ENCODE peak calls at places on chromosomes 11 and 22, in eight cellular contexts. X, Q, L, C, G, P, T and F are unnamed samples.

GRCh38 chr22:30781271-30781875 is 86.7 kb downstream of the OSBP2 start:
- DNase-seq in X (no peak), Q (no peak), L (no peak), C (no peak), G (no peak), P (no peak), T (no peak), F (no peak)

GRCh38 chr22:24834845-24835570 is 29.0 kb downstream of the SGSM1 start:
- DNase-seq in X (no peak), Q (peak), L (no peak), C (no peak), G (no peak), P (peak), T (no peak), F (no peak)

GRCh38 chr11:23751280-23751679 is 745.6 kb upstream of the LUZP2 start:
- DNase-seq in X (no peak), Q (no peak), L (no peak), C (no peak), G (no peak), P (no peak), T (no peak), F (no peak)

GRCh38 chr11:826836-827145 is 928 bp upstream of the CRACR2B start:
- DNase-seq in X (no peak), Q (no peak), L (no peak), C (no peak), G (no peak), P (no peak), T (no peak), F (no peak)

GRCh38 chr11:11280826-11281225 is 72.2 kb downstream of the CSNK2A3 start:
- DNase-seq in X (no peak), Q (no peak), L (no peak), C (no peak), G (no peak), P (no peak), T (no peak), F (no peak)

GRCh38 chr11:124581817-124582216 is 12.0 kb downstream of the OR8A1 start:
- DNase-seq in X (no peak), Q (no peak), L (no peak), C (no peak), G (no peak), P (no peak), T (no peak), F (no peak)

GRCh38 chr22:49763696-49764095 is 64.0 kb downstream of the BRD1 start:
- DNase-seq in X (peak), Q (no peak), L (no peak), C (no peak), G (peak), P (no peak), T (no peak), F (peak)

GRCh38 chr11:32224580-32224979 is 133.7 kb downstream of the RCN1 start:
- DNase-seq in X (no peak), Q (no peak), L (no peak), C (peak), G (no peak), P (no peak), T (no peak), F (peak)

GRCh38 chr11:31326470-31327148 is 42.9 kb downstream of the DCDC1 start:
- DNase-seq in X (no peak), Q (no peak), L (no peak), C (no peak), G (no peak), P (no peak), T (no peak), F (no peak)

GRCh38 chr11:116958246-116958645 is 120.8 kb upstream of the APOA1 start:
- DNase-seq in X (no peak), Q (no peak), L (no peak), C (no peak), G (no peak), P (no peak), T (no peak), F (no peak)

GRCh38 chr11:27212248-27212780 is 150.7 kb downstream of the CCDC34 start:
- DNase-seq in X (no peak), Q (no peak), L (no peak), C (no peak), G (no peak), P (no peak), T (no peak), F (no peak)

GRCh38 chr22:46508391-46508999 is 28.9 kb downstream of the CELSR1 start:
- DNase-seq in X (no peak), Q (no peak), L (no peak), C (no peak), G (no peak), P (no peak), T (no peak), F (no peak)

GRCh38 chr22:27240298-27240885 is 561.2 kb downstream of the MN1 start:
- DNase-seq in X (no peak), Q (no peak), L (no peak), C (no peak), G (no peak), P (no peak), T (no peak), F (no peak)

GRCh38 chr11:100709233-100709999 is 22.3 kb downstream of the ARHGAP42 start:
- DNase-seq in X (no peak), Q (no peak), L (no peak), C (no peak), G (no peak), P (no peak), T (peak), F (no peak)

GRCh38 chr11:70841264-70841663 is 411.1 kb downstream of the SHANK2 start:
- DNase-seq in X (no peak), Q (no peak), L (no peak), C (no peak), G (no peak), P (no peak), T (no peak), F (no peak)

GRCh38 chr11:113464416-113464815 is 10.8 kb downstream of the DRD2 start:
- DNase-seq in X (no peak), Q (no peak), L (no peak), C (no peak), G (no peak), P (no peak), T (no peak), F (no peak)

GRCh38 chr11:876550-876949 is 33.9 kb downstream of the TSPAN4 start:
- DNase-seq in X (no peak), Q (no peak), L (no peak), C (no peak), G (no peak), P (no peak), T (no peak), F (no peak)

GRCh38 chr11:102430158-102430836 is 22.3 kb downstream of the TMEM123 start:
- DNase-seq in X (no peak), Q (no peak), L (no peak), C (no peak), G (no peak), P (no peak), T (peak), F (no peak)

GRCh38 chr11:128582496-128583366 is 4.6 kb downstream of the ETS1 start:
- DNase-seq in X (no peak), Q (no peak), L (peak), C (no peak), G (no peak), P (peak), T (no peak), F (no peak)

GRCh38 chr22:36879775-36880174 is 19.0 kb downstream of the NCF4 start:
- DNase-seq in X (no peak), Q (no peak), L (no peak), C (no peak), G (no peak), P (no peak), T (no peak), F (no peak)

GRCh38 chr11:96103102-96103501 is 179.2 kb upstream of the MTMR2 start:
- DNase-seq in X (no peak), Q (no peak), L (no peak), C (no peak), G (no peak), P (no peak), T (no peak), F (no peak)

GRCh38 chr11:60910281-60910687 is 3.7 kb upstream of the TMEM109 start:
- DNase-seq in X (peak), Q (peak), L (no peak), C (no peak), G (no peak), P (no peak), T (peak), F (no peak)

GRCh38 chr11:68411501-68411991 is 49.0 kb upstream of the PPP6R3 start:
- DNase-seq in X (peak), Q (peak), L (no peak), C (no peak), G (peak), P (no peak), T (no peak), F (no peak)

GRCh38 chr11:75525433-75526191 is at the start of gene GDPD5:
- DNase-seq in X (peak), Q (peak), L (no peak), C (peak), G (peak), P (peak), T (peak), F (peak)

GRCh38 chr22:49668402-49668801 is 159.3 kb downstream of the BRD1 start:
- DNase-seq in X (peak), Q (no peak), L (no peak), C (no peak), G (peak), P (peak), T (no peak), F (no peak)

GRCh38 chr22:36237462-36238347 is 1.6 kb downstream of the APOL2 start:
- DNase-seq in X (peak), Q (peak), L (no peak), C (no peak), G (no peak), P (peak), T (peak), F (no peak)

GRCh38 chr11:96314326-96315050 is 28.5 kb downstream of the MAML2 start:
- DNase-seq in X (peak), Q (no peak), L (no peak), C (no peak), G (peak), P (no peak), T (no peak), F (no peak)

GRCh38 chr22:32723632-32724031 is 77.9 kb upstream of the TIMP3 start:
- DNase-seq in X (peak), Q (peak), L (peak), C (no peak), G (peak), P (no peak), T (peak), F (no peak)

GRCh38 chr11:109864161-109864661 is 229.0 kb upstream of the ZC3H12C start:
- DNase-seq in X (no peak), Q (no peak), L (no peak), C (no peak), G (no peak), P (no peak), T (peak), F (no peak)

GRCh38 chr11:101582242-101583052 is 1.4 kb downstream of the TRPC6 start:
- DNase-seq in X (no peak), Q (no peak), L (no peak), C (no peak), G (no peak), P (no peak), T (no peak), F (no peak)

GRCh38 chr22:21624880-21625791 is 4.7 kb downstream of the YDJC start:
- DNase-seq in X (no peak), Q (no peak), L (no peak), C (no peak), G (no peak), P (no peak), T (no peak), F (no peak)

GRCh38 chr22:21626073-21626734 is 3.6 kb downstream of the YDJC start:
- DNase-seq in X (no peak), Q (no peak), L (no peak), C (no peak), G (no peak), P (no peak), T (no peak), F (no peak)

GRCh38 chr22:21622624-21623401 is 7.0 kb downstream of the YDJC start:
- DNase-seq in X (no peak), Q (no peak), L (no peak), C (no peak), G (no peak), P (no peak), T (no peak), F (no peak)

GRCh38 chr22:21623402-21623970 is 6.3 kb downstream of the YDJC start:
- DNase-seq in X (no peak), Q (no peak), L (no peak), C (no peak), G (no peak), P (no peak), T (no peak), F (no peak)

GRCh38 chr22:21624120-21624879 is 5.5 kb downstream of the YDJC start:
- DNase-seq in X (peak), Q (peak), L (no peak), C (no peak), G (no peak), P (peak), T (no peak), F (no peak)
- TF ChIP-seq CTCF in X (peak), Q (peak), L (peak), C (no peak), G (peak), P (peak), T (peak), F (peak)

GRCh38 chr22:37998543-37998942 is 14.2 kb upstream of the SOX10 start:
- DNase-seq in X (no peak), Q (no peak), L (no peak), C (no peak), G (no peak), P (no peak), T (no peak), F (no peak)

GRCh38 chr22:37995460-37995859 is 11.1 kb upstream of the SOX10 start:
- DNase-seq in X (no peak), Q (no peak), L (no peak), C (no peak), G (no peak), P (no peak), T (no peak), F (no peak)

GRCh38 chr22:37996079-37996478 is 11.7 kb upstream of the SOX10 start:
- DNase-seq in X (no peak), Q (no peak), L (no peak), C (no peak), G (no peak), P (no peak), T (no peak), F (no peak)

GRCh38 chr22:37994982-37995381 is 10.6 kb upstream of the SOX10 start:
- DNase-seq in X (no peak), Q (no peak), L (no peak), C (no peak), G (no peak), P (no peak), T (no peak), F (no peak)

DNA sequence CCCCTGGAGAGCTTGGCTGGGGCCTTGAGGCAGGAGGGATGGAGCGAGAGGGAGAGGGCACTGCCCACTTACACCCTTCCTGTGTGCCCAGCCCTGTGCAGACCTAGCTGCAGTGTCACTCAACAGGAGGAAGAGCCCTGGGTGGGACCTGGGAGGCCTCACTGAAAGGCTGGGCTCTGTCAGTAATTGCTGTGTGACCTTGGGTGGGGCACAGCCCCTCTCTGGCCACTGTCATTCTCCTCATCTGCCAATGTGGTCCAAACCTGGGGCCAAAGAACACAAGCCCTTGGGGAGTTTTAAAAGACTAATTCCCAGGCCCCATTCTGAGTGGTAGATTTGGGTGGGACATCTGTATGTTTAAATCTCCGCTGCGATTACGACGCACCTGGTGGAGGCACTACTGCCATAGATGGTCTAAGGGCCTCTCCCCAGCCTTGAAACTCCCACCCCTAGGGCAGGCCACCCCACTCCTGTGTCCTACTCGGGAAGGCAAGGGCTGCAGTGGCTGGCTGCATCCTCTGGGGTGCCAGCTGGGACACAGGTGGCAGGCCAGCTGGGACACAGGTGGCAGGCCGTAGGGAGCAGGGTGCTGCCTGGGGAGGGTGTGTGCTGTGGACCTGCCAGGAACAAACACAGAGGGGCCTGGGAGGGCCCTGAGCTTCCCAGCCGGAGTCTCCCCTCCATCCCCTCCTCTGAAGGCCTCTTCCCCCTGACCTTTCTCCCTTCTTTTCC is 12.3 kb upstream of the SOX10 start:
- DNase-seq in X (no peak), Q (peak), L (no peak), C (no peak), G (no peak), P (no peak), T (no peak), F (no peak)
- TF ChIP-seq CTCF in X (peak), Q (no peak), L (no peak), C (no peak), G (no peak), P (peak), T (no peak), F (no peak)

DNA sequence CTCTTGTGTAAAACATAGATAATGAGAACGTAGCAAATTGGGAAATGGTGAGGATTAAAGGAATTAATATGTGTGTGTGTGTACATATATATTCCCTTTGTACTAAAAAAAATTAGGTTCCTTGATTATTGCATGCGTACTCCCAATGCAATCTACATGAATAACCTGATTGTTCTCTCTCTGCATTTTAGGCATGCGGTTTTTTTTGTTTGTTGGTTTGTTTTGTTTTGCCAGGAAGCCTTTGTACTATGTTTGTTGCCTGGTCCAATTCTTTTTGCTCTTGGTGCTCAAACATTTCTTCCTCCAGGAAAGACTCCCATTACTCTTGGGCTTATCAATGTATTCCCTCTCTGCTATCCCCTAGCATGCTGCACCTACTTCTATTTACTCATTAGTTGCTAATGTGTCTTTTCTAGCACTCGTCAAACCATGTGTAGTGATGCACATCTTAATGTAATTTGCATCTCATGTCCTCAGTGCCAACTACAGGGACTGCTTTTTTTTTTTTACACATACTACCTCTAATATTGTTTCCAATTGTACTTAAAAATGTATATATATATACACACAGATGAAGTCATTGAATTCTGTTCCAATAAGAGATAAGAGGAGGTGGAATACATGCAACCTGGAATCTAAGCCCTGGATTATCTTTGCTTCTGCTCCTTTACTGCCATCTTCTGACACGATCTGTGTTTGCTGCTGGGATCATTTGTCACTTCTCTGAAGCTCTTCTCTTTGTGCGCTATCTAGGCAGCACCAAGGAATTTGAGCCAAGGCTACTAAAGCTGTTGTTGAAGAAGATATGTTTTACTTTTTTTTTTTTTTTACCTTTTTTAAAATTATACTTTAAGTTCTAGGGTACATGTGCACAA is 197.2 kb upstream of the ANO3 start:
- DNase-seq in X (no peak), Q (peak), L (no peak), C (no peak), G (no peak), P (peak), T (peak), F (no peak)
- TF ChIP-seq CTCF in X (no peak), Q (no peak), L (no peak), C (peak), G (no peak), P (peak), T (peak), F (peak)

GRCh38 chr11:121059605-121060004 is 35.7 kb downstream of the TBCEL start:
- DNase-seq in X (no peak), Q (no peak), L (no peak), C (no peak), G (no peak), P (no peak), T (peak), F (no peak)

GRCh38 chr11:121067453-121067852 is 33.6 kb upstream of the TECTA start:
- DNase-seq in X (no peak), Q (peak), L (peak), C (no peak), G (no peak), P (no peak), T (no peak), F (no peak)

GRCh38 chr11:121067026-121067425 is 34.0 kb upstream of the TECTA start:
- DNase-seq in X (no peak), Q (no peak), L (no peak), C (no peak), G (no peak), P (no peak), T (no peak), F (no peak)

GRCh38 chr11:121066623-121067022 is 34.4 kb upstream of the TECTA start:
- DNase-seq in X (no peak), Q (no peak), L (no peak), C (no peak), G (no peak), P (no peak), T (no peak), F (no peak)

DNA sequence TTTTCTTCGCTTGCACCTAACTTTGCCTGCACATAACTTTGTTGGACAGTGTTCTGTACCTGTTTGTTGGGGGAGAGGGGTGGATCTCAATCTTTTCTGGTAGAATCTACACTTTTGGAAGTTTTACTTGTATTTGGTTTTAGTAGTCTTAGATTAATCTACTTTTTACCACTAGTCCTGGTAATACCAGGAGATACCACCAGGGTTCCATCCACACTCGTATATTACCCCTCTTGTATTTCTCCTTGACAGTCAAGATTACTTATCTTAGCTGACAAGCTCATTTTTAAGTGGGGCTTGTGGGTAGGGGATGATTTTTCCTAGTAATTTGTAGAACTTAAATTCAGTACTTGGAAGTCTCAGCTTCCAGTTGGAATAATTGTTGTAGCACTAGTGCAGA is 37.3 kb upstream of the TECTA start:
- DNase-seq in X (no peak), Q (no peak), L (no peak), C (no peak), G (no peak), P (no peak), T (no peak), F (no peak)
- TF ChIP-seq CTCF in X (peak), Q (no peak), L (peak), C (peak), G (peak), P (peak), T (no peak), F (peak)

DNA sequence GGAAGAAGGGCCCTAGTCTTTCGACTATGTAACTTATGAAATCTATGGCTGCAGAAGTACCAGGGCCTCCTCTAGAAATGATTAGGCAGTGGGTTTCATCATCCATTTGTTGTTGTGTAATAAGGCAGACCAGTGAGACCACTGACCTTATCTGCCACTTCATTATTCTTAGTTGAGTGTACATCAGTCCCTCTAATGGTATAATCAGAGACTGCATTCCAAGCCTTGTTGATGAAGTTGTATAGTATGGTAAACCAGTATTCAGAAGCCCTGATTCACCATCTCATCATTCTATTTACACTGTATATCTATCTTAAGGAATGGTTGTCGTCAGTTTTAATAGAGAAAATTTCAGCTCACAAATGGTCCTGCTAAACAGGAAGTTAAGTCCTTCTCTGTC is 32.2 kb upstream of the GRIA4 start:
- DNase-seq in X (no peak), Q (no peak), L (no peak), C (no peak), G (no peak), P (no peak), T (no peak), F (no peak)
- TF ChIP-seq CTCF in X (no peak), Q (no peak), L (no peak), C (no peak), G (no peak), P (peak), T (no peak), F (peak)